ENCODE peak calls at places on chromosomes 5 and 9, in five cellular contexts. O is SK-N-SH, U is colonic mucosa, S is GM19239, H is SW480. D is an unnamed sample.

GRCh38 chr5:134242146-134242545 is 16.3 kb upstream of the PPP2CA start:
- DNase-seq in O (no peak), U (no peak), S (no peak), H (no peak), D (no peak)

GRCh38 chr5:77367733-77368132 is 124.4 kb downstream of the WDR41 start:
- DNase-seq in O (no peak), U (no peak), S (no peak), H (no peak), D (no peak)

GRCh38 chr5:142769251-142769792 is 855 bp upstream of the ARHGAP26 start:
- DNase-seq in O (peak; percentile 32), U (peak; percentile 31), S (no peak), H (peak; percentile 71), D (no peak)

GRCh38 chr9:114157516-114158176 is 2.3 kb downstream of the COL27A1 start:
- DNase-seq in O (no peak), U (no peak), S (no peak), H (no peak), D (no peak)

GRCh38 chr5:103216137-103216536 is 42.4 kb upstream of the MACIR start:
- DNase-seq in O (no peak), U (no peak), S (no peak), H (no peak), D (no peak)

GRCh38 chr5:151230048-151230680 is 6.3 kb upstream of the CCDC69 start:
- DNase-seq in O (no peak), U (no peak), S (no peak), H (no peak), D (no peak)

GRCh38 chr9:121434946-121435345 is 64.7 kb downstream of the GGTA1 start:
- DNase-seq in O (no peak), U (no peak), S (no peak), H (no peak), D (no peak)

GRCh38 chr5:113806823-113807222 is 293.3 kb downstream of the YTHDC2 start:
- DNase-seq in O (no peak), U (no peak), S (no peak), H (no peak), D (no peak)

GRCh38 chr5:69305512-69305911 is 27.1 kb downstream of the CCDC125 start:
- DNase-seq in O (no peak), U (no peak), S (no peak), H (no peak), D (no peak)

GRCh38 chr9:129500166-129500862 is 120.6 kb downstream of the C9orf50 start:
- DNase-seq in O (peak; percentile 73), U (no peak), S (no peak), H (no peak), D (no peak)

GRCh38 chr5:140245354-140245753 is 57.5 kb downstream of the PFDN1 start:
- DNase-seq in O (no peak), U (no peak), S (no peak), H (no peak), D (no peak)

GRCh38 chr9:137683307-137683864 is 64.6 kb downstream of the EHMT1 start:
- DNase-seq in O (no peak), U (no peak), S (no peak), H (no peak), D (no peak)

GRCh38 chr5:135382131-135382530 is 16.9 kb downstream of the MACROH2A1 start:
- DNase-seq in O (no peak), U (no peak), S (no peak), H (no peak), D (no peak)

GRCh38 chr9:128771745-128772519 is at the start of gene ZER1:
- DNase-seq in O (peak; percentile 99), U (peak; percentile 93), S (peak; percentile 98), H (peak; percentile 86), D (peak; percentile 99)

GRCh38 chr9:72932669-72933068 is 20.2 kb downstream of the ALDH1A1 start:
- DNase-seq in O (no peak), U (no peak), S (no peak), H (no peak), D (no peak)

GRCh38 chr9:129140397-129141065 is 29.3 kb downstream of the PTPA start:
- DNase-seq in O (peak; percentile 68), U (peak; percentile 71), S (no peak), H (peak; percentile 64), D (no peak)

GRCh38 chr5:96933764-96934163 is 2.1 kb upstream of the LNPEP start:
- DNase-seq in O (no peak), U (no peak), S (no peak), H (peak; percentile 27), D (no peak)

GRCh38 chr5:93192107-93192506 is 388.9 kb downstream of the NR2F1-AS1 start:
- DNase-seq in O (no peak), U (no peak), S (no peak), H (peak; percentile 81), D (no peak)

GRCh38 chr9:134178781-134179551 is 14.6 kb upstream of the RNU6ATAC start:
- DNase-seq in O (peak; percentile 54), U (no peak), S (no peak), H (no peak), D (no peak)

GRCh38 chr5:100517301-100517974 is 17.7 kb upstream of the FAM174A start:
- DNase-seq in O (no peak), U (peak; percentile 34), S (no peak), H (no peak), D (no peak)